ENCODE peak calls at places on chromosomes 12 and 14, in four cellular contexts. N is transverse colon, S is right lobe of liver, J is tibial nerve. F is an unnamed sample.

GRCh38 chr12:94092516-94093241 is 55.7 kb upstream of the PLXNC1 start:
- DNase-seq in N (no peak), S (no peak), J (peak), F (no peak)

GRCh38 chr12:115998119-115998633 is 279.3 kb downstream of the MED13L start:
- DNase-seq in N (peak), S (no peak), J (no peak), F (no peak)

GRCh38 chr14:76644875-76645518 is 116.3 kb upstream of the VASH1 start:
- DNase-seq in N (no peak), S (no peak), J (no peak), F (peak)

GRCh38 chr14:77630111-77630510 is 13.7 kb upstream of the SPTLC2 start:
- DNase-seq in N (no peak), S (no peak), J (no peak), F (no peak)

GRCh38 chr12:1117371-1117770 is 126.3 kb downstream of the ERC1 start:
- DNase-seq in N (no peak), S (no peak), J (no peak), F (no peak)

GRCh38 chr12:132423251-132424117 is 66.5 kb upstream of the FBRSL1 start:
- DNase-seq in N (no peak), S (no peak), J (no peak), F (no peak)

GRCh38 chr12:132266370-132266769 is 63.0 kb downstream of the GALNT9 start:
- DNase-seq in N (no peak), S (no peak), J (no peak), F (no peak)

GRCh38 chr12:45725631-45726593 is 3.6 kb upstream of the ARID2 start:
- DNase-seq in N (peak), S (no peak), J (no peak), F (no peak)

GRCh38 chr12:30546121-30546520 is 149.5 kb downstream of the IPO8 start:
- DNase-seq in N (peak), S (no peak), J (no peak), F (no peak)

GRCh38 chr12:132554857-132555630 is 55.3 kb downstream of the LRCOL1 start:
- DNase-seq in N (no peak), S (no peak), J (no peak), F (no peak)

GRCh38 chr12:34368079-34368478 is 345.8 kb downstream of the ALG10 start:
- DNase-seq in N (no peak), S (no peak), J (no peak), F (no peak)

GRCh38 chr14:35369701-35370191 is 34.8 kb downstream of the NFKBIA start:
- DNase-seq in N (no peak), S (no peak), J (no peak), F (no peak)

GRCh38 chr14:103391048-103391447 is 5.8 kb downstream of the MARK3 start:
- DNase-seq in N (peak), S (no peak), J (no peak), F (peak)

GRCh38 chr14:68306934-68307758 is 485.7 kb downstream of the ZFP36L1 start:
- DNase-seq in N (peak), S (no peak), J (no peak), F (no peak)

GRCh38 chr12:60205500-60205899 is 609.7 kb downstream of the SLC16A7 start:
- DNase-seq in N (no peak), S (no peak), J (no peak), F (no peak)

GRCh38 chr12:48946206-48946605 is 11.1 kb downstream of the ARF3 start:
- DNase-seq in N (no peak), S (no peak), J (no peak), F (no peak)

GRCh38 chr12:16607895-16608294 is 1.9 kb upstream of the LMO3 start:
- DNase-seq in N (no peak), S (no peak), J (no peak), F (no peak)

GRCh38 chr12:115922952-115923564 is 354.4 kb downstream of the MED13L start:
- DNase-seq in N (no peak), S (no peak), J (no peak), F (no peak)

GRCh38 chr12:48075833-48076232 is 30.0 kb downstream of the SENP1 start:
- DNase-seq in N (no peak), S (no peak), J (no peak), F (no peak)

GRCh38 chr14:89041245-89041585 is 216.8 kb downstream of the TTC8 start:
- DNase-seq in N (peak), S (peak), J (no peak), F (no peak)

GRCh38 chr12:65229441-65229840 is 49.0 kb upstream of the MSRB3 start:
- DNase-seq in N (no peak), S (no peak), J (no peak), F (no peak)

GRCh38 chr14:90677484-90678045 is 138.7 kb downstream of the TTC7B start:
- DNase-seq in N (no peak), S (no peak), J (no peak), F (no peak)

GRCh38 chr12:7075931-7076330 is 15.4 kb downstream of the C1S start:
- DNase-seq in N (no peak), S (no peak), J (no peak), F (no peak)

GRCh38 chr14:71320734-71321555 is 413.7 kb downstream of the PCNX1 start:
- DNase-seq in N (peak), S (peak), J (peak), F (peak)

GRCh38 chr14:106642090-106642489 is 1115.7 kb downstream of the TMEM121 start:
- DNase-seq in N (no peak), S (no peak), J (no peak), F (no peak)
- TF ChIP-seq CTCF in N (no peak), S (no peak), J (no peak), F (no peak)

DNA sequence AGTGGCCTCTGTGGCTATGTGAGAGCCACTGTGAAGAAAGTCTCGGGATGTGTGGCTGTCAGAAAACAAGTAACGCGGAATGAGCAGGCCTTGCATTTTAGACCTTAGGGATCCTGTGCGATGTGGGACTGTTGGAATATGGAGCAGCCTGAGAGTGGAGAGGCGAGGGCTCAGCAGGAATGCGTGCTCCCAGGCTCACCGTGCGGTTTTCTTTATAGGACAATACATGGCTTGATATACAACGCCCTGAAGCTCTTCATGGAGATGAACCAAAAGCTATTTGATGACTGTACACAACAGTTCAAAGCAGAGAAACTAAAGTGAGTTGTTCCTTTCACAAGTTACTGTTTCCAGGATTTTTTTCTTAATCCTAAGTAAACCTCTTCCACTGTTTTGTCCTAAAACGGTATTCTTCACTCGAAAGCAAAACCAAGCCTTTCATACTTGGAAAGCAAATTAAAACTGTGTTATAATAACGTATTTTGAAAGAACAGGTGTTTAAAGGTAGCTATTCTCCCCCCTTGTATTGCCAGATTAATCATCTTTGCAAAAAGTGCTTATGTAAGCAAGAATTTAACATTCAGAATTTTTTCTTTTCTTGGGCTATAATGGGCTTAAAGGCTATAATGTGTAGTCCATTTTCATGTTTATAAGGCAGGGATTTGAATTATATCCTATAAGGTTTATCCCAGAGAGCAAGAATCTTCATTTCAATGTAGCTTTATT is 54.8 kb upstream of the DYNC1H1 start:
- DNase-seq in N (no peak), S (no peak), J (no peak), F (no peak)
- H3K4me3 ChIP-seq in N (no peak), S (no peak), J (no peak), F (no peak)

GRCh38 chr12:55812088-55812487 is 5.4 kb downstream of the SARNP start:
- DNase-seq in N (no peak), S (no peak), J (no peak), F (no peak)
- TF ChIP-seq POLR2A in N (no peak), S (no peak), J (no peak), F (no peak)

DNA sequence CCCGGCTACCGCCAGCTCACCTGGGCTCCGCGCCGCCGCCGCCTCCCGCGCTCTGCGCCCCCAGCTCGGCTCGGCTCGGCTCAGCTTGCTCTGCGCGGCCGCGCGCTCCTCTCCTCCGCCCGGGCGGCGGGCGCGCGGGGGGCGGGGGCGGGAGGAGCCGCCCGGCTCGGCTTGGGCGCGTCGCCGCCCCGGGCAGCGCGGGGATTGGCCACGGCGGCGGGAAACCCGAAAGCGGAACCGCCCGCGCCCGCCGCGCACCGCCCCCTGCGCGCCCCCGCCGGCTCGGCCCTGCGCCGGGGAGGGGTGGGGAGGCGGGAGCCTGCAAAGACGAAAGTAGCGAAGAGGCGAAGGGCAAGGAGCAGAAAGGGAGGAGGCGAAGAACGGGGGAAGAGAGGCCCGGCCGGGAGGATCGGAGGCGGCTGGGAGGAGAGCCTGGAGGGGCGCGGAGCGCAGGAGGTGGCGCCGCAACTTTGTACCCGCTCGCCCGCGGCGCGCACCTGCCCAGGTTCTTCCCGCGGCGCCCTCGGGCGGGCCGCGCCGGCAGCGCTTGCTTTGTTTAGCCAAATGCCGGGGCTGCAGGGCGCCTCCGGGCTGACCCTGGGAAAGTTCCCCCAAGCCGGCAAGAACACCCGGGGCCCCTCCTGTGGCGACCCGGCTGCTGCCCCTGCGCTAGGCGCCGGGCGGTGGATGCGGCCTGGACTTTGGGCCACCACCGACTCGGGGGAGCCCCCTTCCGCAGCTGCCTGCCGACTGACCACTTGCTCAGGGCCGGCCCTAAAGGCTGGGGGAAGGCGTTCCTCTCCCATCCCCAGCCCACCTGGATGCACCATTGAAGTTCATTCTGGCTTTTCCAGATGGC is at the start of gene CAMKK2:
- DNase-seq in N (peak), S (peak), J (peak), F (peak)
- TF ChIP-seq CTCF in N (peak), S (peak), J (no peak), F (no peak)

DNA sequence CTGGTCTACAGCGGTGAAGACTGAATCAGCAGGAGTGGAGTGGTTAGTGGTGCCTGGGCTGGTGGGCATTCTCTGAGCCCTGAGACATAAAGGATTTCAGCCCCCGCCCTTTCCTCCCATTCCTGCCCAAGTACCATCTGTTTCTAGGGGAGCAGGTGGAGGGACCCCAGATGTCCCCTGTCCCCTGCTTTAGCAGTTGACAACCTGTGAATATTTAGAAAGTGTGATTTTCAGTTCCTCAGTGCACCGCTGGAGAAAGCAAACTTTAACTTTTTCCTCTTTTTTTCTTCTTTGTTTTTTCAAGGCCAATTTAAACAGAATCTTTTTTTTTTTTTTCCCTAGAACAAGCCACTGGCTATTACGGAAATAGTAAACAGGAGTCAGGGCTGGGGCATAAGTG is 163.8 kb upstream of the MYL2 start:
- DNase-seq in N (no peak), S (no peak), J (no peak), F (no peak)
- H3K4me3 ChIP-seq in N (no peak), S (no peak), J (no peak), F (no peak)

GRCh38 chr12:3076730-3077571 is at the start of gene TSPAN9:
- DNase-seq in N (peak), S (peak), J (peak), F (peak)
- TF ChIP-seq POLR2A in N (peak), S (peak), J (peak), F (no peak)

GRCh38 chr14:41073544-41073943 is 533.1 kb upstream of the LRFN5 start:
- DNase-seq in N (no peak), S (no peak), J (no peak), F (no peak)
- TF ChIP-seq CTCF in N (no peak), S (no peak), J (no peak), F (no peak)

GRCh38 chr12:12892670-12893290 is 1.4 kb downstream of the GPRC5A start:
- DNase-seq in N (peak), S (no peak), J (no peak), F (no peak)

GRCh38 chr12:12896261-12896660 is 4.9 kb downstream of the GPRC5A start:
- DNase-seq in N (no peak), S (no peak), J (no peak), F (no peak)

GRCh38 chr12:12891646-12892355 is 439 bp downstream of the GPRC5A start:
- DNase-seq in N (no peak), S (no peak), J (no peak), F (no peak)

GRCh38 chr12:12890815-12891645 is at the start of gene GPRC5A:
- DNase-seq in N (peak), S (peak), J (peak), F (peak)

GRCh38 chr12:12893438-12893837 is 2.1 kb downstream of the GPRC5A start:
- DNase-seq in N (no peak), S (no peak), J (no peak), F (no peak)
- H3K4me3 ChIP-seq in N (peak), S (no peak), J (no peak), F (no peak)

GRCh38 chr14:104771918-104772706 is 19.2 kb downstream of the SIVA1 start:
- DNase-seq in N (no peak), S (no peak), J (no peak), F (no peak)
- TF ChIP-seq POLR2A in N (no peak), S (no peak), J (no peak), F (no peak)

DNA sequence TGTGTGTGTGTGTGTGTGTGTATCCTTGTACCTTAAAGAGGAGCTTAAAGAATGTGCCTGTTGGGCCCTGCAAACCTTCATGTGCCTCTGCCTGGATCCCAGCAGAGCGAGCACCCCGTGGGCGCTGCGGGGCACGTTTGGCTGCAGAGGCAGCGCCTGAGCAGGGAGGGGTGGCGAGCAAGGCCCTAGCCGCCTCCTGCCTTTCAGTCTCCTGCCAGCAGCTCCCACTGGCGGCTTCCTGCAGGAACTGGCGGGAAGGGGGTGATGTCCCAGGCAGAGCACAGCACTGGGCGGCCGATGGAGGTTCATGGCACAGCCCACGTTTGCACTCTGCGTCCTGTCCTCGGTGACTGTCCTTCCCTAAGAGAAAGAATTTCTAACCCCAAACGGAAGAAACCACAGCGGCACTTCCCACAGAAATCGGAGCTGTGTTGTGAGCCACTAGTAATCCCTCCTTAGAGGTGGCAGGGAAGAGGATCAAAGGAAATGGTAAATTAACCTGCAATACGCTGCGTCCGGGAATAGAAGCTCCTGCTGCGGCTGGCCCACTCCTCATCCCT is 19.8 kb downstream of the ZBTB42 start:
- DNase-seq in N (peak), S (peak), J (no peak), F (no peak)
- TF ChIP-seq CTCF in N (peak), S (peak), J (peak), F (no peak)